ENCODE peak calls at places on chromosomes 13 and 19, in nine cellular contexts. P is PC-3, O is keratinocyte, A is MM.1S, E is fibroblast of lung, R is GM23248, T is astrocyte, I is GM12878, K is neural progenitor cell. G is an unnamed sample.
A peak's percentile ranks its signal among the peaks of the same experiment; 100 is the strongest.

GRCh38 chr19:4635763-4636135 is 3.6 kb upstream of the TNFAIP8L1 start:
- DNase-seq in E (no peak), A (no peak), O (no peak), I (no peak), P (no peak), R (no peak), K (peak; percentile 39), T (no peak), G (no peak)

GRCh38 chr13:34223984-34224383 is 406.0 kb downstream of the RFC3 start:
- DNase-seq in E (peak; percentile 11), I (no peak), A (no peak), T (no peak), K (no peak), R (peak; percentile 9), O (no peak), P (peak; percentile 67), G (no peak)

GRCh38 chr13:33870046-33870668 is 52.2 kb downstream of the RFC3 start:
- DNase-seq in P (no peak), O (no peak), T (no peak), R (no peak), A (no peak), E (no peak), I (no peak), K (no peak), G (no peak)

GRCh38 chr13:44575741-44576395 is at the start of gene TSC22D1:
- DNase-seq in K (peak; percentile 66), A (peak; percentile 44), T (peak; percentile 59), O (no peak), E (peak; percentile 66), R (peak; percentile 74), I (no peak), P (peak; percentile 21), G (peak; percentile 68)

GRCh38 chr13:20616059-20616797 is 49.3 kb downstream of the IFT88 start:
- DNase-seq in O (no peak), K (no peak), I (no peak), A (no peak), T (peak; percentile 93), E (peak; percentile 94), P (peak; percentile 90), R (peak; percentile 86), G (no peak)

GRCh38 chr19:7382694-7383093 is 34.0 kb downstream of the ARHGEF18 start:
- DNase-seq in R (no peak), P (no peak), K (peak; percentile 25), E (no peak), A (no peak), T (no peak), I (no peak), O (no peak), G (no peak)

GRCh38 chr19:33444238-33444992 is 70.9 kb downstream of the CEBPG start:
- DNase-seq in E (no peak), A (no peak), O (no peak), T (no peak), K (no peak), R (no peak), P (no peak), I (no peak), G (no peak)

GRCh38 chr19:29376855-29377354 is 148.9 kb upstream of the VSTM2B start:
- DNase-seq in K (no peak), I (no peak), E (no peak), A (no peak), O (no peak), P (no peak), T (no peak), R (no peak), G (no peak)

GRCh38 chr13:66068683-66069082 is 1161.5 kb downstream of the PCDH9 start:
- DNase-seq in P (no peak), T (no peak), R (no peak), K (no peak), A (no peak), O (no peak), E (no peak), I (no peak), G (no peak)

GRCh38 chr19:17244618-17245534 is 843 bp downstream of the NR2F6 start:
- DNase-seq in E (no peak), P (no peak), A (no peak), O (no peak), R (peak; percentile 49), T (no peak), I (no peak), K (peak; percentile 50), G (no peak)

GRCh38 chr13:73901324-73902068 is 232.7 kb downstream of the KLF12 start:
- DNase-seq in E (no peak), A (no peak), O (no peak), I (no peak), P (no peak), K (no peak), R (no peak), T (no peak), G (no peak)

GRCh38 chr13:41107104-41107571 is 25.5 kb downstream of the KBTBD6 start:
- DNase-seq in I (no peak), K (peak; percentile 23), T (no peak), A (no peak), E (no peak), O (no peak), P (no peak), R (no peak), G (no peak)

GRCh38 chr13:113742445-113743120 is 16.4 kb upstream of the TMEM255B start:
- DNase-seq in I (no peak), R (no peak), T (no peak), P (peak; percentile 7), A (no peak), E (no peak), K (no peak), O (no peak), G (no peak)

GRCh38 chr19:55702131-55702627 is 27.2 kb downstream of the EPN1 start:
- DNase-seq in R (no peak), E (no peak), T (no peak), P (no peak), K (no peak), A (no peak), I (no peak), O (no peak), G (no peak)

DNA sequence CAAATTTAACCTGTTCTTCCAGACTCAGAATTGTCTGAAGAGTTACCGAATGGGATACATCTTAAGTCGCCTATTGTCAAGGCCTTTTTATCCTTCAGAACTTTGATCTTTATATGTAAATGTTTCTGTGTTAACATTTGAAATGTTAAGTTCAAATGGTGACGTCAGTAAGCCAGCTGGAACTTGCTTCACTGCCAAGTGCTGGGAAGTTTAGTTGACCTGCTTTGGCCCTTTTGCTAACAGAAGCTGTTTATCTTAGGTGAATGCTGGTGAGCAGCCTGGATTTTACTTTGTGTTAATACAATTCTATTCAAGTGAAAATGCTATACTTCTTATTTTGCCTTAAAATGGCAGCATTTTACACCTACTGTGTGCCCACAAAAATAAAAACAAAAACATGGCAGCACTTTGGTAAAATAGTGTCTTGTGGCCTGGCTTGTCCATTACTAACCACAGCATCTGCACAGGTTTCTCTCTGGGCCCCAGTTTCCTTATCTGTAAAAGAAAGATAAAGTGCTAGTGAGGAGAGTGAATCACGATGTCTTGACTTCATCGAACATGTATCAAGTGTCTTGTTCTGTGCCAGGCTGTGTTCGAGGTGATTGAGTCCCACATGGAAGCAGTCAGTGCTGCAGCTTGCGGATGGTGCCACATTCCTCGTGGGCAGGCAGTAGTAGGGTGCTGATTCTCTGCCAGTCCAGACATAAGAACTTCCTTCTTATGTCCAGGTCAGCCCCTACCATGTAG is 2.2 kb downstream of the NAXD start:
- DNase-seq in A (no peak), P (no peak), R (peak; percentile 76), I (no peak), T (peak; percentile 77), O (no peak), E (peak; percentile 79), K (no peak), G (no peak)
- H3K9ac ChIP-seq in A (no peak overlapping the region), P (peak overlapping the region; percentile 94), R (peak overlapping the region; percentile 94), I (no peak overlapping the region), T (peak overlapping the region; percentile 94), O (no peak overlapping the region), E (peak overlapping the region; percentile 52), K (no peak overlapping the region), G (peak overlapping the region; percentile 93)

GRCh38 chr19:39261704-39262103 is 6.5 kb upstream of the IFNL2 start:
- DNase-seq in E (no peak), T (no peak), O (no peak), P (no peak), A (no peak), I (no peak), R (no peak), K (no peak), G (no peak)

GRCh38 chr19:39262496-39262895 is 5.7 kb upstream of the IFNL2 start:
- DNase-seq in R (no peak), T (no peak), O (no peak), P (no peak), A (no peak), K (no peak), I (no peak), E (no peak), G (no peak)

GRCh38 chr19:39265321-39265916 is 2.8 kb upstream of the IFNL2 start:
- DNase-seq in E (no peak), K (peak; percentile 36), A (no peak), I (no peak), P (no peak), T (no peak), R (peak; percentile 4), O (no peak), G (no peak)

GRCh38 chr19:39263912-39264305 is 4.3 kb upstream of the IFNL2 start:
- DNase-seq in E (no peak), P (no peak), K (peak; percentile 23), O (no peak), R (no peak), T (no peak), A (no peak), I (no peak), G (no peak)

GRCh38 chr19:39264306-39265290 is 3.6 kb upstream of the IFNL2 start:
- DNase-seq in A (no peak), O (no peak), R (peak; percentile 34), I (no peak), P (no peak), E (peak; percentile 9), K (peak; percentile 76), T (no peak), G (no peak)
- TF ChIP-seq EZH2 in A (no peak), O (peak; percentile 65), R (peak; percentile 42), I (no peak), P (no peak), E (peak; percentile 72), K (peak; percentile 96), T (peak; percentile 84), G (no peak)

DNA sequence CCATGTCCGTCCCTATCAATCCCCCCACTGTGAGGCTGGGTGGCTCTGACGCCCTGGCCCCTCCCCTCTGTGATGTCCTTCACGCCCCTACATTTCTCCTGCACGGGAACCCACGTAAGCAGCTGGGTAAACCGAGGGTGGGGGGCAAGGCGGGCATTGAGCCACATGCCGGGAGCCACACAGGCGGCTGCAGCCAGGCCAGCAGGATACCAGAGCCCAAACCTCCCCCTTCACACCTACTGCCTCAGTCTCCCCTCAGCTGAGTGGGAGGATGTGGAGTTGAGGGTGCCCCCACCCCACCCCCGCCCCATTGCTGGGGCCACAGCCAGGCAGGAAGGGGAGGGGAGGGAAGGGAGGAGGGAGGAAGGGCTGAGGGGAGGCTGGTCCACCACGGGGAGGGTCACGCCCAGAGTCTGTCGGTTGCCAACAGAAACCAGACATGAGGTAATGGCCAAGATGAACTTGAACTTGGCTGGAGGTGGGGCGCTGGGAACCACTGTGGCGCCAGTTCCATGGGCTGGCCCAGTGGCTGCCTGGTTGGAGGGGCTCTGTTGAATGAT is 20.9 kb downstream of the SMIM24 start:
- DNase-seq in A (no peak), P (no peak), T (peak; percentile 96), E (peak; percentile 97), K (no peak), I (no peak), R (peak; percentile 94), O (no peak), G (peak; percentile 33)
- H3K9ac ChIP-seq in A (no peak overlapping the region), P (no peak overlapping the region), T (peak overlapping the region; percentile 91), E (peak overlapping the region; percentile 60), K (no peak overlapping the region), I (no peak overlapping the region), R (peak overlapping the region; percentile 51), O (no peak overlapping the region), G (no peak overlapping the region)

GRCh38 chr13:36787181-36787580 is 31.8 kb upstream of the RFXAP start:
- DNase-seq in A (no peak), I (no peak), E (no peak), O (no peak), R (no peak), P (no peak), K (no peak), T (no peak), G (no peak)
- TF ChIP-seq EZH2 in A (no peak), I (no peak), E (no peak), O (no peak), R (no peak), P (no peak), K (no peak), T (no peak), G (no peak)